ENCODE peak calls at places on chromosomes 5 and 9, in seven cellular contexts. X, C, T, N, K, O and L are unnamed samples.

GRCh38 chr9:38443181-38443580 is 18.9 kb upstream of the IGFBPL1 start:
- DNase-seq in O (no peak), N (peak), K (no peak), T (no peak), C (no peak), X (peak), L (no peak)

GRCh38 chr5:17218353-17219005 is 1.0 kb downstream of the BASP1 start:
- DNase-seq in T (no peak), O (peak), C (no peak), N (no peak), K (no peak), X (peak), L (no peak)

GRCh38 chr5:13251623-13252367 is 692.7 kb downstream of the DNAH5 start:
- DNase-seq in N (no peak), K (no peak), C (no peak), T (no peak), X (no peak), O (no peak), L (no peak)

GRCh38 chr5:124841829-124842712 is 95.6 kb upstream of the ZNF608 start:
- DNase-seq in K (peak), O (no peak), T (no peak), C (no peak), X (no peak), N (no peak), L (no peak)

GRCh38 chr5:141654298-141654697 is 3.1 kb upstream of the FCHSD1 start:
- DNase-seq in X (peak), T (no peak), C (no peak), K (no peak), N (no peak), O (no peak), L (no peak)

GRCh38 chr5:179258922-179259730 is 86.1 kb downstream of the ADAMTS2 start:
- DNase-seq in C (no peak), T (no peak), O (no peak), K (no peak), X (no peak), N (peak), L (no peak)

GRCh38 chr5:159660401-159660800 is 255.9 kb upstream of the ADRA1B start:
- DNase-seq in C (no peak), T (no peak), N (no peak), K (no peak), O (no peak), X (no peak), L (no peak)

GRCh38 chr9:136567651-136568287 is 21.9 kb upstream of the NOTCH1 start:
- DNase-seq in O (no peak), C (no peak), T (no peak), X (peak), K (no peak), N (peak), L (no peak)

GRCh38 chr9:132919609-132920268 is 24.7 kb downstream of the TSC1 start:
- DNase-seq in K (no peak), N (no peak), T (no peak), C (no peak), O (no peak), X (no peak), L (no peak)

GRCh38 chr9:128139621-128140020 is 9.6 kb upstream of the LCN2 start:
- DNase-seq in K (no peak), X (no peak), O (no peak), N (no peak), C (no peak), T (no peak), L (no peak)

GRCh38 chr9:114621561-114621960 is 10.5 kb downstream of the TMEM268 start:
- DNase-seq in O (no peak), T (no peak), N (no peak), X (no peak), C (no peak), K (no peak), L (no peak)

GRCh38 chr5:129496410-129496809 is 36.3 kb downstream of the ADAMTS19 start:
- DNase-seq in X (no peak), T (no peak), O (no peak), K (no peak), N (no peak), C (no peak), L (no peak)

GRCh38 chr5:169744336-169744735 is 107.3 kb downstream of the DOCK2 start:
- DNase-seq in O (peak), N (no peak), C (no peak), K (no peak), T (no peak), X (no peak), L (no peak)

GRCh38 chr9:135134253-135135028 is 47.0 kb downstream of the OLFM1 start:
- DNase-seq in K (no peak), X (peak), T (peak), C (no peak), N (no peak), O (no peak), L (no peak)

GRCh38 chr9:86491634-86492266 is 137.5 kb upstream of the TUT7 start:
- DNase-seq in K (no peak), X (no peak), O (no peak), T (no peak), N (no peak), C (no peak), L (no peak)